ENCODE peak calls at places on chromosomes 16 and 17, in five cellular contexts. E, B, P, C and D are unnamed samples.

GRCh38 chr16:88387941-88388627 is 5.3 kb downstream of the ZNF469 start:
- DNase-seq in E (peak), B (no peak), P (no peak), C (peak), D (no peak)

GRCh38 chr17:47803201-47803600 is 18.4 kb downstream of the OSBPL7 start:
- DNase-seq in E (no peak), B (no peak), P (no peak), C (no peak), D (no peak)

GRCh38 chr17:48719642-48720262 is 2.6 kb downstream of the PRAC1 start:
- DNase-seq in E (no peak), B (no peak), P (no peak), C (peak), D (no peak)

GRCh38 chr16:88799569-88800276 is 3.9 kb upstream of the CDT1 start:
- DNase-seq in E (no peak), B (no peak), P (no peak), C (no peak), D (no peak)

GRCh38 chr16:19896951-19897350 is 12.3 kb upstream of the GPRC5B start:
- DNase-seq in E (no peak), B (no peak), P (no peak), C (no peak), D (no peak)

GRCh38 chr17:49005140-49005539 is 8.0 kb downstream of the IGF2BP1 start:
- DNase-seq in E (no peak), B (no peak), P (no peak), C (no peak), D (no peak)

GRCh38 chr16:11624645-11625607 is 38.2 kb upstream of the LITAF start:
- DNase-seq in E (no peak), B (no peak), P (no peak), C (no peak), D (no peak)

GRCh38 chr16:79358188-79358587 is 242.3 kb downstream of the MAF start:
- DNase-seq in E (no peak), B (no peak), P (no peak), C (no peak), D (no peak)

GRCh38 chr17:55391764-55392467 is 29.7 kb downstream of the MMD start:
- DNase-seq in E (no peak), B (no peak), P (no peak), C (no peak), D (no peak)

GRCh38 chr16:35559911-35560636 is 2100.7 kb downstream of the TP53TG3F start:
- DNase-seq in E (no peak), B (no peak), P (no peak), C (no peak), D (no peak)

GRCh38 chr17:71407972-71408371 is 712.8 kb upstream of the SOX9 start:
- DNase-seq in E (no peak), B (no peak), P (no peak), C (no peak), D (no peak)

GRCh38 chr16:50916040-50916439 is 174.2 kb downstream of the CYLD start:
- DNase-seq in E (no peak), B (no peak), P (no peak), C (no peak), D (no peak)

GRCh38 chr16:67148221-67148620 is 2.6 kb downstream of the B3GNT9 start:
- DNase-seq in E (no peak), B (no peak), P (no peak), C (no peak), D (no peak)

GRCh38 chr16:11681526-11681925 is 13.3 kb downstream of the SNN start:
- DNase-seq in E (no peak), B (no peak), P (no peak), C (no peak), D (no peak)

GRCh38 chr16:57612494-57612893 is 15.9 kb upstream of the ADGRG1 start:
- DNase-seq in E (no peak), B (peak), P (no peak), C (no peak), D (no peak)

GRCh38 chr16:89491974-89492687 is 1.8 kb upstream of the ANKRD11 start:
- DNase-seq in E (no peak), B (no peak), P (no peak), C (no peak), D (no peak)

GRCh38 chr17:30549864-30550511 is 72.8 kb downstream of the GOSR1 start:
- DNase-seq in E (no peak), B (no peak), P (no peak), C (no peak), D (no peak)

GRCh38 chr16:74573622-74574021 is 33.3 kb downstream of the GLG1 start:
- DNase-seq in E (no peak), B (no peak), P (no peak), C (no peak), D (no peak)

GRCh38 chr17:49193513-49194296 is 16.7 kb downstream of the GNGT2 start:
- DNase-seq in E (peak), B (no peak), P (no peak), C (peak), D (no peak)

GRCh38 chr17:75570034-75570676 is 17.4 kb upstream of the MYO15B start:
- DNase-seq in E (no peak), B (no peak), P (no peak), C (no peak), D (no peak)